ENCODE peak calls at places on chromosomes 11 and 22, in seven cellular contexts. S is omental fat pad; A is thyroid gland; G is H9; I is CD8-positive, alpha-beta T cell; H is HTR-8/SVneo; F is M059J. K is an unnamed sample.

GRCh38 chr11:9265211-9266131 is at the start of gene DENND5A:
- DNase-seq in S (peak), A (peak), G (peak), I (peak), H (peak), F (peak), K (peak)

GRCh38 chr11:3130269-3131071 is 34.6 kb downstream of the OSBPL5 start:
- DNase-seq in S (no peak), A (peak), G (no peak), I (no peak), H (no peak), F (no peak), K (no peak)

GRCh38 chr11:114237321-114238280 is 58.6 kb upstream of the NNMT start:
- DNase-seq in S (no peak), A (no peak), G (no peak), I (no peak), H (no peak), F (no peak), K (no peak)

GRCh38 chr11:114171257-114172054 is 111.9 kb downstream of the ZBTB16 start:
- DNase-seq in S (peak), A (peak), G (no peak), I (no peak), H (no peak), F (no peak), K (no peak)

GRCh38 chr11:76185931-76186401 is 20.3 kb downstream of the WNT11 start:
- DNase-seq in S (no peak), A (peak), G (no peak), I (no peak), H (no peak), F (no peak), K (no peak)

GRCh38 chr22:41524809-41525449 is 19.3 kb downstream of the POLR3H start:
- DNase-seq in S (no peak), A (no peak), G (no peak), I (peak), H (no peak), F (no peak), K (peak)

GRCh38 chr11:123195182-123196059 is at the start of gene CLMP:
- DNase-seq in S (no peak), A (peak), G (peak), I (no peak), H (no peak), F (peak), K (peak)

GRCh38 chr11:106276126-106276525 is 198.7 kb downstream of the AASDHPPT start:
- DNase-seq in S (no peak), A (no peak), G (no peak), I (no peak), H (no peak), F (no peak), K (no peak)

GRCh38 chr11:100687032-100687629 is at the start of gene ARHGAP42:
- DNase-seq in S (peak), A (peak), G (peak), I (no peak), H (peak), F (peak), K (peak)

GRCh38 chr22:38524434-38524833 is 18.3 kb upstream of the DDX17 start:
- DNase-seq in S (no peak), A (no peak), G (no peak), I (no peak), H (no peak), F (no peak), K (no peak)

GRCh38 chr22:24459911-24460310 is 32.5 kb downstream of the ADORA2A start:
- DNase-seq in S (no peak), A (no peak), G (no peak), I (no peak), H (no peak), F (no peak), K (no peak)

GRCh38 chr11:88179966-88180629 is 4.9 kb upstream of the RAB38 start:
- DNase-seq in S (no peak), A (no peak), G (no peak), I (no peak), H (no peak), F (no peak), K (peak)

GRCh38 chr11:61004037-61004641 is 32.7 kb downstream of the CD6 start:
- DNase-seq in S (no peak), A (peak), G (no peak), I (peak), H (no peak), F (peak), K (no peak)

GRCh38 chr22:27723708-27724107 is 77.8 kb downstream of the MN1 start:
- DNase-seq in S (no peak), A (no peak), G (no peak), I (no peak), H (no peak), F (no peak), K (no peak)

GRCh38 chr11:114678125-114679036 is at the start of gene NXPE2:
- DNase-seq in S (no peak), A (no peak), G (no peak), I (no peak), H (peak), F (peak), K (no peak)

GRCh38 chr11:62725686-62726085 is 1.6 kb downstream of the HNRNPUL2 start:
- DNase-seq in S (no peak), A (no peak), G (no peak), I (no peak), H (no peak), F (peak), K (no peak)

GRCh38 chr11:26936109-26936508 is 57.8 kb upstream of the FIBIN start:
- DNase-seq in S (no peak), A (no peak), G (no peak), I (no peak), H (no peak), F (no peak), K (no peak)

GRCh38 chr22:39715778-39716495 is 145.4 kb downstream of the CACNA1I start:
- DNase-seq in S (no peak), A (no peak), G (no peak), I (no peak), H (no peak), F (no peak), K (no peak)

GRCh38 chr22:42397332-42398246 is 34.6 kb downstream of the NFAM1 start:
- DNase-seq in S (no peak), A (peak), G (no peak), I (no peak), H (no peak), F (no peak), K (peak)

GRCh38 chr11:34787899-34788298 is 128.3 kb downstream of the APIP start:
- DNase-seq in S (no peak), A (no peak), G (no peak), I (no peak), H (no peak), F (peak), K (no peak)

GRCh38 chr11:26330255-26330654 is 1.7 kb upstream of the ANO3 start:
- DNase-seq in S (no peak), A (no peak), G (no peak), I (no peak), H (no peak), F (no peak), K (no peak)

GRCh38 chr11:8080674-8081590 is at the start of gene TUB:
- DNase-seq in S (no peak), A (peak), G (peak), I (no peak), H (peak), F (no peak), K (peak)

GRCh38 chr11:130070829-130071205 is 1.1 kb downstream of the APLP2 start:
- DNase-seq in S (no peak), A (peak), G (no peak), I (no peak), H (peak), F (peak), K (no peak)

GRCh38 chr11:94650756-94651155 is 83.6 kb downstream of the PIWIL4 start:
- DNase-seq in S (no peak), A (peak), G (no peak), I (no peak), H (no peak), F (no peak), K (no peak)

GRCh38 chr11:119905162-119905561 is 176.2 kb upstream of the NECTIN1 start:
- DNase-seq in S (no peak), A (peak), G (no peak), I (no peak), H (no peak), F (no peak), K (no peak)

GRCh38 chr11:132921597-132921996 is 610.7 kb downstream of the OPCML start:
- DNase-seq in S (no peak), A (no peak), G (no peak), I (no peak), H (no peak), F (no peak), K (no peak)

GRCh38 chr22:24409707-24410106 is 17.7 kb upstream of the ADORA2A start:
- DNase-seq in S (no peak), A (no peak), G (no peak), I (no peak), H (no peak), F (peak), K (no peak)

GRCh38 chr11:30365793-30366517 is 43.1 kb downstream of the ARL14EP start:
- DNase-seq in S (no peak), A (no peak), G (no peak), I (no peak), H (no peak), F (peak), K (no peak)

GRCh38 chr11:30091728-30092127 is 74.9 kb upstream of the KCNA4 start:
- DNase-seq in S (no peak), A (no peak), G (no peak), I (no peak), H (no peak), F (no peak), K (no peak)